ENCODE peak calls at places on chromosomes 4 and X, in four cellular contexts. H is immature natural killer cell; X is Jurkat, Clone E6-1; G is Caco-2. P is an unnamed sample.

GRCh38 chr4:162408309-162408708 is 244.5 kb upstream of the FSTL5 start:
- DNase-seq in X (no peak), G (no peak), H (no peak), P (no peak)

GRCh38 chrX:45329217-45329616 is 128.5 kb upstream of the DIPK2B start:
- DNase-seq in G (no peak), X (no peak), H (no peak), P (no peak)

GRCh38 chr4:168183717-168184571 is 91.6 kb downstream of the ANXA10 start:
- DNase-seq in X (peak; percentile 34), G (no peak), H (no peak), P (no peak)

GRCh38 chr4:176927664-176928063 is 134.9 kb upstream of the VEGFC start:
- DNase-seq in H (no peak), G (no peak), X (no peak), P (no peak)

GRCh38 chr4:150115851-150116250 is 37.6 kb downstream of the DCLK2 start:
- DNase-seq in G (no peak), H (no peak), X (no peak), P (no peak)

GRCh38 chr4:122865421-122865820 is 38.8 kb downstream of the FGF2 start:
- DNase-seq in H (no peak), X (no peak), G (no peak), P (no peak)

GRCh38 chrX:65769564-65770292 is 102.3 kb downstream of the MSN start:
- DNase-seq in H (no peak), X (no peak), G (no peak), P (no peak)

GRCh38 chr4:156957558-156957957 is 14.0 kb downstream of the PDGFC start:
- DNase-seq in H (no peak), X (no peak), G (no peak), P (no peak)

GRCh38 chr4:141463678-141464077 is 172.7 kb upstream of the IL15 start:
- DNase-seq in X (no peak), G (no peak), H (no peak), P (no peak)

GRCh38 chr4:113065629-113066028 is 16.2 kb downstream of the ANK2 start:
- DNase-seq in H (no peak), G (no peak), X (no peak), P (no peak)

GRCh38 chr4:183255487-183255886 is 64.6 kb downstream of the CLDN22 start:
- DNase-seq in X (no peak), G (no peak), H (no peak), P (no peak)

GRCh38 chr4:76545161-76545884 is 110.3 kb downstream of the SHROOM3 start:
- DNase-seq in X (no peak), H (peak; percentile 2), G (no peak), P (no peak)

GRCh38 chr4:42555828-42556227 is 101.1 kb downstream of the ATP8A1 start:
- DNase-seq in G (no peak), X (no peak), H (no peak), P (no peak)

GRCh38 chrX:42691196-42691595 is 86.8 kb downstream of the PPP1R2C start:
- DNase-seq in X (no peak), G (no peak), H (no peak), P (no peak)

P was measured in right atrium auricular region.